ENCODE peak calls at places on chromosome 22, in five cellular contexts. P is A549, B is HCT116, N is ovary, F is Peyer's patch. D is an unnamed sample.

GRCh38 chr22:41603873-41604332 is 14.3 kb upstream of the PMM1 start:
- DNase-seq in P (no peak), N (no peak), F (peak; percentile 52), B (no peak), D (no peak)

GRCh38 chr22:32522237-32522636 is 47.6 kb downstream of the FBXO7 start:
- DNase-seq in B (no peak), N (no peak), P (no peak), F (no peak), D (no peak)

GRCh38 chr22:32518848-32519247 is 44.2 kb downstream of the FBXO7 start:
- DNase-seq in F (no peak), B (peak; percentile 15), N (no peak), P (peak; percentile 25), D (no peak)

GRCh38 chr22:47805394-47805935 is 1043.0 kb downstream of the TBC1D22A start:
- DNase-seq in N (no peak), F (peak; percentile 21), B (no peak), P (no peak), D (no peak)

GRCh38 chr22:38139901-38140300 is 29.4 kb upstream of the BAIAP2L2 start:
- DNase-seq in N (no peak), F (peak; percentile 37), P (no peak), B (no peak), D (no peak)

GRCh38 chr22:23110190-23110921 is 31.4 kb downstream of the RSPH14 start:
- DNase-seq in F (no peak), P (no peak), B (no peak), N (no peak), D (no peak)

GRCh38 chr22:48902001-48902869 is 925.4 kb downstream of the BRD1 start:
- DNase-seq in N (no peak), F (no peak), P (no peak), B (no peak), D (no peak)

GRCh38 chr22:49162841-49163240 is 664.8 kb downstream of the BRD1 start:
- DNase-seq in P (no peak), B (no peak), N (no peak), F (no peak), D (no peak)

GRCh38 chr22:30889996-30890480 is 78.5 kb downstream of the MORC2 start:
- DNase-seq in P (no peak), N (no peak), B (no peak), F (peak; percentile 19), D (no peak)

GRCh38 chr22:50686794-50687193 is 14.2 kb downstream of the SHANK3 start:
- DNase-seq in F (peak; percentile 18), N (no peak), P (no peak), B (no peak), D (no peak)

GRCh38 chr22:30538280-30538679 is 8.3 kb downstream of the SEC14L6 start:
- DNase-seq in F (no peak), P (no peak), B (no peak), N (no peak), D (peak; percentile 55)

GRCh38 chr22:19196841-19197612 is 18.5 kb upstream of the SLC25A1 start:
- DNase-seq in F (no peak), N (no peak), P (no peak), B (no peak), D (no peak)

GRCh38 chr22:21816787-21817496 is 50.5 kb downstream of the MAPK1 start:
- DNase-seq in B (no peak), N (no peak), P (peak; percentile 61), F (no peak), D (no peak)

GRCh38 chr22:19885841-19886592 is 31.3 kb upstream of the GNB1L start:
- DNase-seq in F (no peak), B (no peak), P (no peak), N (no peak), D (no peak)

GRCh38 chr22:33823552-33823951 is 96.7 kb downstream of the LARGE1 start:
- DNase-seq in N (no peak), P (peak; percentile 11), F (no peak), B (no peak), D (no peak)

GRCh38 chr22:20583471-20583922 is 76.1 kb downstream of the MED15 start:
- DNase-seq in N (no peak), F (no peak), P (peak; percentile 20), B (no peak), D (no peak)

GRCh38 chr22:34878996-34879395 is 187.0 kb upstream of the ISX start:
- DNase-seq in F (no peak), N (no peak), B (no peak), P (no peak), D (no peak)

GRCh38 chr22:22110548-22111266 is 128.1 kb upstream of the TOP3B start:
- DNase-seq in P (peak; percentile 57), N (no peak), B (peak; percentile 46), F (peak; percentile 92), D (peak; percentile 70)

GRCh38 chr22:27933186-27933983 is 14.3 kb upstream of the PITPNB start:
- DNase-seq in P (no peak), N (no peak), F (no peak), B (no peak), D (no peak)

GRCh38 chr22:40898850-40899357 is 37.0 kb upstream of the DNAJB7 start:
- DNase-seq in F (no peak), P (peak; percentile 49), B (peak; percentile 23), N (no peak), D (no peak)

GRCh38 chr22:27705391-27706080 is 96.0 kb downstream of the MN1 start:
- DNase-seq in P (no peak), N (no peak), B (no peak), F (no peak), D (no peak)

GRCh38 chr22:32843300-32843699 is 41.8 kb downstream of the TIMP3 start:
- DNase-seq in N (no peak), B (no peak), F (no peak), P (no peak), D (no peak)

GRCh38 chr22:20003304-20003703 is 13.3 kb downstream of the ARVCF start:
- DNase-seq in F (no peak), B (no peak), P (no peak), N (no peak), D (no peak)

GRCh38 chr22:22520020-22520656 is at the start of gene ZNF280A:
- DNase-seq in F (no peak), P (peak; percentile 87), B (peak; percentile 51), N (no peak), D (peak; percentile 48)

GRCh38 chr22:38353142-38353629 is 36.0 kb upstream of the CSNK1E start:
- DNase-seq in N (peak; percentile 86), P (peak; percentile 52), B (peak; percentile 8), F (peak; percentile 82), D (peak; percentile 65)

GRCh38 chr22:20650294-20651207 is 123.4 kb upstream of the SERPIND1 start:
- DNase-seq in N (no peak), B (no peak), F (no peak), P (no peak), D (peak; percentile 10)

DNA sequence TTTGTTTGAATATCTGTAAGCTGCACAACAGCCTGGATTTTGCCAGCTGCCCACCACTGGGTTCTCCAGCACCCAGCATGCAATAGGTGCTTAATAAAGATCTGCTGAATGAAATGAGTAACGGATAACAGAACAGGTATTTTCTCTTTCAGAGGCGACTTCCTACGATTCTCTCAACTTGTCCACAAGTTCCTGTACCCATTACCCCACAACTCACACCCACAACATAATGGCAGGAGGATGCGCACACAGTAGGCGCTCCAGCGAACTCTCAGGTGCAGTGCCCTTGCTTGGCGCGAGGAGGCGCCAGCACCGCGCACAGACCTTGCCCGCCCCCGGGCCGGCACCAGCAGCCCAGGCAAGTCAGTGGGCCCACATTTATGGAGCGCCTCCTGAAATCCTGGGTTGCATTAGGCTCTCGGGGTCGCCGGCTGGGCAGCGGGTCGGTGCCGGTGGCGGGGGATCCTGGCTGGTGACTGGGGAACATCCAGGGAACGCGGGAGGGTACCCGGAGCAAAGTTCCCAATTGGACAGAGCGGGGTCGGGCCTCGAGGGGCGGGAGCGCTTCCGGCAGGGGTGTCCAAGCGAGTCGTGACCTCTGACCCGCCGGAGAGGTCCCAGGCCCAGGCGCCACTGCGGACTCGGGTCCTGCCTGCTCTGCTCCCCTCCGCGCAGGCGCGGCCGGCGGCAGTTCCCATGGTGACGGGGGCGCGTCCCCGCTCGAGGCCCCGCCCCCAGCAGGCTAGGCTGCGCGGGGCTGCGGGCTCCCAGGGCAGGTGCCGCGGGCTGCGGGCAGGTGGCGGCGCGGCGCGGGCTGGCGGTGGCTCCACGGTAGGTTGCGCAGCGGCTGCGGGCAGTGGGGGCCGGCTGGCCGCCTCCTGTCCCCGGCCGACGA is at the start of gene KIAA1671:
- DNase-seq in B (peak; percentile 53), P (peak; percentile 84), F (peak; percentile 90), N (peak; percentile 94), D (peak; percentile 92)
- TF ChIP-seq POLR2A in B (peak; percentile 76), P (peak; percentile 79), F (peak; percentile 94), N (peak; percentile 39), D (no peak)

GRCh38 chr22:46072030-46072881 is 78.1 kb upstream of the PPARA start:
- DNase-seq in B (no peak), P (no peak), N (no peak), F (peak; percentile 87), D (peak; percentile 44)
- TF ChIP-seq CTCF in B (no peak), P (no peak), N (no peak), F (no peak), D (no peak)

GRCh38 chr22:29383740-29384139 is 4.6 kb downstream of the AP1B1 start:
- DNase-seq in P (no peak), N (no peak), B (no peak), F (no peak), D (no peak)

GRCh38 chr22:29387921-29388758 is at the start of gene AP1B1:
- DNase-seq in B (peak; percentile 87), F (peak; percentile 98), N (peak; percentile 92), P (peak; percentile 89), D (peak; percentile 96)

GRCh38 chr22:29388759-29389090 is 355 bp upstream of the AP1B1 start:
- DNase-seq in F (no peak), P (no peak), B (no peak), N (no peak), D (no peak)

GRCh38 chr22:29385305-29385704 is 3.1 kb downstream of the AP1B1 start:
- DNase-seq in P (no peak), F (peak; percentile 73), N (no peak), B (no peak), D (no peak)

DNA sequence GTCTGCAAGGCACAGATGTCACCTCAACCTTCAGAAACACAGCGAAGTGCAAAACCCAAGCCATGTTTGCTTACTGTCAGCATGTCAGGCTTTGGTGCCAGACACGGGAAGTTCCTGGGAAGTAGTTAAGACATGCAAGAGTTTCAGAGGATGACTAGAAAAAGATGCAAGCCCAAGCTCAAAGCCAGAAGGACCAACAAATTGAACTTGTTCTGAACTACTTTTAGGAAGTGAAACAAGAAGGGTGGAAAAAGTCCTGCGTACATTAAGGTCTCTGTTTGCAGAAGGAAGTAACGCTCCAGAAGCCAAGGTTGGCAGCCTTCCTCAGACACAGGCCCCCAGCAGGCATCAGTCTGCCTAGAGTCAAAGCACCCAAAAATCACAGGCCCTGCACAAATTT is 2.6 kb downstream of the AP1B1 start:
- DNase-seq in B (no peak), N (no peak), F (peak; percentile 87), P (no peak), D (peak; percentile 28)
- H3K4me1 ChIP-seq in B (peaks cover 3% of the 10 kb centered on the region), N (peaks cover 6% of the 10 kb centered on the region), F (peaks cover 20% of the 10 kb centered on the region), P (peaks cover 22% of the 10 kb centered on the region), D (peaks cover 17% of the 10 kb centered on the region)

DNA sequence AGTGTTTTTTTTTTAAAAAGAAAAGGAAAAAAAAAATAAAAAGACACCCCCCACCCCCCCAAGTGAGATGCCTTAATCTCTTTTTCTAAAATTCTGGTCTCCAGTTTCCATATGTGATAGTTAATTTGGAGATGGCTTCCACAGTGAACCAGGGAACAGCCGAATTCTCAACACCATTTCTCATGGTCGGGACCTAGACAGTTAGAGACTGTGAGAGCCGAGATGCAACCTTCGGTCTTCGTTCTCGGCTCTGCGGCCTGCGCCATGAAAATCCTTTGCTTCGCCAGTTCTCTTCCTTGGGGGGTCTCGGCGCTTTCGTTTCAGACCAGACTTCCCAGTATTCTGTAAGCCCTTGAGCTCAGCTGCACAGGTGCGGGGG is 731 bp downstream of the CACNG2 start:
- DNase-seq in B (no peak), N (no peak), P (no peak), F (no peak), D (no peak)
- TF ChIP-seq POLR2A in B (no peak), N (no peak), P (no peak), F (no peak), D (no peak)